ENCODE peak calls at places on chromosomes 12 and 14, in seven cellular contexts. W is body of pancreas; Z is NCI-H1930; V is mucosa of gallbladder; Y is H7; M is activated CD8-positive, alpha-beta T cell treated with anti-CD3 and anti-CD28 coated beads, Interleukin-2, amount 10 ng/mL, durations not matched to agents 7 days and 5 days; R is activated T-cell treated with anti-CD3 and anti-CD28 coated beads for 4 hours. T is an unnamed sample.
A peak's percentile ranks its signal among the peaks of the same experiment; 100 is the strongest.

GRCh38 chr12:54564768-54565167 is 15.4 kb downstream of the PDE1B start:
- DNase-seq in V (no peak), Y (peak; percentile 65), M (no peak), Z (no peak), R (no peak), W (no peak), T (no peak)

GRCh38 chr12:13205809-13206559 is 9.5 kb downstream of the EMP1 start:
- DNase-seq in Y (no peak), M (no peak), R (no peak), V (no peak), W (no peak), Z (no peak), T (peak; percentile 84)

GRCh38 chr14:65290830-65291229 is 121.7 kb upstream of the FUT8 start:
- DNase-seq in R (no peak), M (no peak), Z (no peak), W (no peak), Y (no peak), V (peak; percentile 34), T (peak; percentile 77)

GRCh38 chr12:56753566-56753965 is 1.4 kb upstream of the PRIM1 start:
- DNase-seq in R (no peak), Z (no peak), Y (no peak), V (no peak), W (no peak), M (no peak), T (no peak)

GRCh38 chr14:73746540-73747385 is 32.6 kb upstream of the PNMA1 start:
- DNase-seq in R (no peak), W (no peak), M (no peak), Z (no peak), Y (peak; percentile 78), V (no peak), T (no peak)

GRCh38 chr14:75562048-75562447 is 16.4 kb upstream of the FLVCR2 start:
- DNase-seq in W (no peak), R (peak; percentile 19), Y (no peak), Z (no peak), M (no peak), V (no peak), T (no peak)

GRCh38 chr14:62439210-62439609 is 606.0 kb downstream of the KCNH5 start:
- DNase-seq in W (no peak), Y (no peak), M (no peak), R (no peak), Z (no peak), V (no peak), T (no peak)

GRCh38 chr12:47102406-47102805 is 22.6 kb upstream of the AMIGO2 start:
- DNase-seq in V (no peak), M (no peak), R (no peak), W (no peak), Z (no peak), Y (no peak), T (no peak)

GRCh38 chr14:32403688-32404087 is 74.6 kb downstream of the AKAP6 start:
- DNase-seq in M (no peak), V (no peak), W (no peak), Y (no peak), R (no peak), Z (no peak), T (no peak)

GRCh38 chr14:20546877-20547276 is 14.0 kb downstream of the RNASE9 start:
- DNase-seq in Y (no peak), R (no peak), W (no peak), V (no peak), M (no peak), Z (no peak), T (no peak)

GRCh38 chr12:121144416-121144914 is 11.8 kb downstream of the P2RX7 start:
- DNase-seq in W (peak; percentile 34), R (no peak), M (no peak), Z (no peak), Y (no peak), V (no peak), T (no peak)

GRCh38 chr12:21502164-21502496 is 541 bp downstream of the GOLT1B start:
- DNase-seq in W (peak; percentile 37), Y (no peak), R (peak; percentile 16), Z (no peak), V (peak; percentile 10), M (no peak), T (no peak)

GRCh38 chr12:128864516-128865186 is 11.4 kb downstream of the GLT1D1 start:
- DNase-seq in Y (no peak), W (no peak), V (no peak), R (no peak), Z (no peak), M (no peak), T (no peak)

GRCh38 chr12:102567031-102567985 is 86.9 kb upstream of the IGF1 start:
- DNase-seq in Z (no peak), R (no peak), Y (no peak), M (no peak), W (no peak), V (no peak), T (peak; percentile 22)

GRCh38 chr12:28987538-28988383 is 161.3 kb upstream of the FAR2 start:
- DNase-seq in M (no peak), Y (no peak), R (no peak), W (no peak), Z (no peak), V (no peak), T (no peak)

GRCh38 chr12:80233926-80234325 is 134.6 kb downstream of the OTOGL start:
- DNase-seq in V (no peak), Y (no peak), R (no peak), W (no peak), Z (no peak), M (no peak), T (no peak)

GRCh38 chr12:53844989-53845836 is 93.4 kb upstream of the HOXC13 start:
- DNase-seq in Y (no peak), M (no peak), W (no peak), R (no peak), Z (no peak), V (no peak), T (peak; percentile 100)

GRCh38 chr12:28622416-28622815 is 432.2 kb downstream of the CCDC91 start:
- DNase-seq in V (no peak), M (no peak), W (no peak), Z (no peak), R (no peak), Y (no peak), T (no peak)

GRCh38 chr12:51910691-51911090 is 3.4 kb downstream of the ACVRL1 start:
- DNase-seq in M (no peak), W (no peak), Z (no peak), V (no peak), R (no peak), Y (no peak), T (no peak)

T was measured in T1000.